ENCODE peak calls at places on chromosomes 16 and 17, in five cellular contexts. C is SK-N-SH, P is H1, L is GM12878, N is HCT116. O is an unnamed sample.

GRCh38 chr17:10195090-10195489 is 3.3 kb downstream of the GAS7 start:
- DNase-seq in C (no peak), L (no peak), P (no peak), N (no peak), O (no peak)

GRCh38 chr17:8954339-8954738 is 11.2 kb downstream of the PIK3R5 start:
- DNase-seq in C (no peak), P (no peak), L (no peak), N (no peak), O (no peak)

GRCh38 chr17:193841-194806 is 12.7 kb upstream of the DOC2B start:
- DNase-seq in L (no peak), C (no peak), P (no peak), N (no peak), O (no peak)

GRCh38 chr17:7977805-7978204 is 24.6 kb upstream of the GUCY2D start:
- DNase-seq in P (no peak), C (no peak), N (no peak), L (no peak), O (no peak)

GRCh38 chr17:34420900-34421299 is 57.9 kb upstream of the CCL1 start:
- DNase-seq in P (no peak), N (no peak), L (no peak), C (no peak), O (no peak)

GRCh38 chr17:43695968-43696865 is 34.5 kb upstream of the MEOX1 start:
- DNase-seq in P (no peak), C (no peak), N (no peak), L (no peak), O (no peak)

GRCh38 chr16:83743720-83744119 is 64.1 kb upstream of the HSBP1 start:
- DNase-seq in L (no peak), N (no peak), P (no peak), C (no peak), O (no peak)

GRCh38 chr16:5015887-5016286 is 17.8 kb downstream of the NAGPA start:
- DNase-seq in P (no peak), L (no peak), C (no peak), N (no peak), O (no peak)

GRCh38 chr17:76471498-76472257 is 4.3 kb downstream of the AANAT start:
- DNase-seq in C (no peak), N (no peak), L (no peak), P (no peak), O (no peak)

GRCh38 chr16:28865722-28866453 is 2.2 kb downstream of the SH2B1 start:
- DNase-seq in N (no peak), P (no peak), C (no peak), L (no peak), O (no peak)

GRCh38 chr16:67454104-67454503 is 23.2 kb downstream of the HSD11B2 start:
- DNase-seq in L (no peak), N (no peak), P (no peak), C (no peak), O (no peak)

GRCh38 chr17:14201087-14201486 is 35.6 kb downstream of the CDRT15 start:
- DNase-seq in C (no peak), L (no peak), N (no peak), P (no peak), O (no peak)

GRCh38 chr17:46842835-46843234 is 8.5 kb upstream of the WNT9B start:
- DNase-seq in C (no peak), L (no peak), N (peak), P (no peak), O (no peak)

GRCh38 chr16:67241008-67241900 is 6.0 kb downstream of the FHOD1 start:
- DNase-seq in C (no peak), N (no peak), P (no peak), L (no peak), O (peak)

GRCh38 chr17:5698959-5699358 is 114.7 kb upstream of the NLRP1 start:
- DNase-seq in L (no peak), P (no peak), C (no peak), N (no peak), O (no peak)

GRCh38 chr17:21275047-21275578 is 9.4 kb upstream of the MAP2K3 start:
- DNase-seq in C (peak), N (no peak), L (no peak), P (no peak), O (no peak)

GRCh38 chr16:14186954-14187306 is 115.8 kb downstream of the MRTFB start:
- DNase-seq in L (no peak), P (no peak), N (no peak), C (no peak), O (no peak)

GRCh38 chr17:17743391-17744112 is 62.3 kb downstream of the RAI1 start:
- DNase-seq in L (no peak), C (peak), N (no peak), P (no peak), O (no peak)

GRCh38 chr17:48567646-48568354 is 10.3 kb downstream of the HOXB4 start:
- DNase-seq in P (no peak), L (no peak), N (no peak), C (no peak), O (no peak)

GRCh38 chr17:28347261-28347891 is 10.0 kb downstream of the POLDIP2 start:
- DNase-seq in L (no peak), N (no peak), C (no peak), P (no peak), O (peak)

GRCh38 chr16:75011634-75012307 is 12.9 kb downstream of the ZNRF1 start:
- DNase-seq in L (peak), C (no peak), P (no peak), N (peak), O (no peak)

GRCh38 chr16:13471036-13471435 is 448.9 kb upstream of the ERCC4 start:
- DNase-seq in P (no peak), L (no peak), N (no peak), C (no peak), O (no peak)

GRCh38 chr16:81558444-81559175 is 114.0 kb downstream of the CMIP start:
- DNase-seq in P (no peak), N (no peak), L (no peak), C (no peak), O (no peak)

GRCh38 chr17:61947367-61948078 is 19.7 kb upstream of the INTS2 start:
- DNase-seq in N (no peak), L (no peak), C (no peak), P (no peak), O (peak)

GRCh38 chr17:17725853-17726720 is 44.8 kb downstream of the RAI1 start:
- DNase-seq in C (peak), L (no peak), N (no peak), P (no peak), O (no peak)

GRCh38 chr16:81528258-81528657 is 83.7 kb downstream of the CMIP start:
- DNase-seq in P (no peak), C (no peak), N (no peak), L (no peak), O (no peak)

GRCh38 chr17:79018045-79018695 is 5.8 kb upstream of the C1QTNF1 start:
- DNase-seq in P (no peak), C (no peak), L (no peak), N (no peak), O (no peak)

GRCh38 chr17:40480501-40481003 is 20.9 kb downstream of the TNS4 start:
- DNase-seq in N (no peak), P (no peak), L (peak), C (no peak), O (no peak)

GRCh38 chr16:48687421-48688038 is 77.5 kb upstream of the N4BP1 start:
- DNase-seq in L (peak), C (peak), N (peak), P (peak), O (peak)

GRCh38 chr17:58398574-58399266 is 18.6 kb downstream of the RNF43 start:
- DNase-seq in N (no peak), C (no peak), L (no peak), P (no peak), O (no peak)

GRCh38 chr16:23074423-23074822 is 74.8 kb downstream of the USP31 start:
- DNase-seq in N (no peak), C (no peak), L (no peak), P (no peak), O (no peak)

GRCh38 chr17:42421479-42422332 is 1.4 kb downstream of the CAVIN1 start:
- DNase-seq in L (no peak), N (no peak), C (peak), P (no peak), O (no peak)

GRCh38 chr17:9531080-9531479 is 44.5 kb downstream of the STX8 start:
- DNase-seq in L (no peak), N (no peak), P (no peak), C (no peak), O (no peak)

GRCh38 chr17:68682913-68683312 is 81.7 kb upstream of the FAM20A start:
- DNase-seq in C (no peak), P (no peak), L (no peak), N (no peak), O (no peak)

GRCh38 chr17:75854111-75854748 is 905 bp downstream of the WBP2 start:
- DNase-seq in L (no peak), P (no peak), C (no peak), N (no peak), O (no peak)

GRCh38 chr17:62995377-62995885 is 29.4 kb downstream of the TANC2 start:
- DNase-seq in L (no peak), N (peak), P (no peak), C (peak), O (peak)

GRCh38 chr17:17385502-17385901 is 82.3 kb downstream of the NT5M start:
- DNase-seq in P (no peak), N (no peak), C (peak), L (no peak), O (no peak)

DNA sequence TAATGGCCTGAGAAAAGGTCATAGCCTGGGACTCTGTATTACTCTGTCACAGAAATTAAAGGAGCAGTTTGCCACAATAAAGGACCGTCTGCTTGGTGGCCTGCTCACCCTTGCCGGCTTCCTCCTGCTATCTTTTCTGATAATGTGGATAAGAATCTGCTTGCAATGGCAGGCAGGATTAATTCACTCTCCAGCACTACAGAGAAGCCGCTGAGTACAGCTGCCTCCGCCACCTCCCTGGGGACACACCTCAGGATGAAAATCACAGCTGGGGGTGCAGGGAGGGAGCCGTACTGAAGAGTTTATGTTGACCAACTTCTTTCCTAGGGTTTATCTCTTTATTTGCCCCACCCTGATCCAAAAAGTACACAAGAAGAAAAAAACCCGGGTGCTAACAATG is 245.9 kb upstream of the RPL38 start:
- DNase-seq in N (no peak), L (no peak), C (peak), P (no peak), O (no peak)
- TF ChIP-seq JUND in N (no peak), L (no peak), C (no peak), P (no peak), O (no peak)

DNA sequence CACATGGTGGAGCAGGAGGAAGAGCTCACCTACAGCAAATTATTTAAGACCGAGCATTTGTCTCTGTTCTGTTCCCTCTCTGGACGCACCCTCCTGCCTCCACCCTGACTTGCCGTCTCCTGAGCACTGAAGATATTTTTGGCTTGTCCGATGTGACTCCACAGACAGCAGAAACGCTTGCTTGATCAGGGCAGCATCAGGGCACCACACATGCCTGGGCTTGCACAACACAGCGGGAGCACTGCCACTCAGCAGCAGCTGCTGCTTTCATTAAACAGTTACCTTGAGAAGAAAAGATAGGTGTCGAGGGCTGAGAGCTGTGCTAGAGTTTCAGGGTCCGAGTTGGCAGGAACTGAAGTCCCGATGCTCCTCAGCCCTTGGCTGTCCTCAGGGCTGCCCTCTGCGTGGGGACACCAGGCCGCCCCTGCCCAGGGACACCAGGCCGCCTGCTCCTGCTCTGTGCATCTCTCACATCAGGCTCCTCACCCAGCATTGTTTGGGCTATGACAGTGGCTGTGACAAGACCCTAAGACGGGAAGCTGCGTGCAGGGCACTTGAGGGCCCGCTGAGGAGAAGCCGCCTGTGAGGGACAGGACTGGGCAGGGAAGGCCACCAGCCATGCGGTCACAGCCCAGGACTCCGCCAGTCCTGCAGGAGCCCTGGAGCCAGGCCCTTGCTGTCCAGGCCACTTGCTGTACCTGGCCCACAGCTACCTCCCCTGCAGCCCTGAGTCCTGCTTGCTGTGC is 21.3 kb upstream of the CDH15 start:
- DNase-seq in C (peak), L (no peak), P (no peak), N (no peak), O (no peak)
- TF ChIP-seq JUND in C (no peak), L (no peak), P (no peak), N (no peak), O (no peak)

GRCh38 chr16:31002252-31002700 is 8.2 kb downstream of the STX1B start:
- DNase-seq in L (no peak), N (no peak), P (no peak), C (no peak), O (peak)
- TF ChIP-seq JUND in L (no peak), N (no peak), P (no peak), C (no peak), O (no peak)

GRCh38 chr16:10500582-10500981 is 79.8 kb downstream of the EMP2 start:
- DNase-seq in P (no peak), N (no peak), C (no peak), L (no peak), O (no peak)

GRCh38 chr16:10497132-10498088 is 83.0 kb downstream of the EMP2 start:
- DNase-seq in N (no peak), C (no peak), L (no peak), P (no peak), O (no peak)

GRCh38 chr16:10502766-10503165 is 77.6 kb downstream of the EMP2 start:
- DNase-seq in P (no peak), L (no peak), N (no peak), C (no peak), O (no peak)

GRCh38 chr16:10504404-10504885 is 76.0 kb downstream of the EMP2 start:
- DNase-seq in P (no peak), C (no peak), N (no peak), L (no peak), O (no peak)

DNA sequence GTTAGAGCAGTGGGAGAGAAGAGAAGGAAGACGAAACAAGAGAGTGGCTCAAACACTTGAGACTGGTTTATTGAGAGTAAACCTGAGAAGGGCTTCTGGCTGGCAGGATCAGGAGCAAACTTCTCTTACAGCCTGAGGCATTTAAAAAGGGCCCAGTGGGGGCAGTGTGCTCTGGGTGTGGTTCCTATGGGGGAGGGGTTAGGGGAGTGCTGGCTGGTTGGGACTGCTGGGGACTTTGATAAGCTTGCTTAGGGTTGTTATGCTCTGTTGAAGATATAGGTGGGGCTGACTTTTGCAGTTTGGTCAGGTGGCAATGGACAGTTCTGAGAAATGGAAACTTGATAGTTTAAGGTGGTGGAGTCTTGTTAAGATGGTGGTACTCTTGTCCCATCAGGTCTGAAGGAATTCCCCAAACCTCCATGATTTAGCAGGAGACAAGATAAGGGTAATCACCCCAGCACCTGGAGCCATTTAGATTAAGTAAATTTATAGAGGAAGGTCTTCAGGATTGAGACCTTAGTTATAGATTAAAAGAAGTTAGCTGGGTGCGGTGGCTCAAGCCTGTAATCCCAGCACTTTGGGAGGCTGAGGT is 79.3 kb downstream of the EMP2 start:
- DNase-seq in P (no peak), C (no peak), N (no peak), L (no peak), O (no peak)
- TF ChIP-seq JUND in P (no peak), C (no peak), N (no peak), L (no peak), O (no peak)

DNA sequence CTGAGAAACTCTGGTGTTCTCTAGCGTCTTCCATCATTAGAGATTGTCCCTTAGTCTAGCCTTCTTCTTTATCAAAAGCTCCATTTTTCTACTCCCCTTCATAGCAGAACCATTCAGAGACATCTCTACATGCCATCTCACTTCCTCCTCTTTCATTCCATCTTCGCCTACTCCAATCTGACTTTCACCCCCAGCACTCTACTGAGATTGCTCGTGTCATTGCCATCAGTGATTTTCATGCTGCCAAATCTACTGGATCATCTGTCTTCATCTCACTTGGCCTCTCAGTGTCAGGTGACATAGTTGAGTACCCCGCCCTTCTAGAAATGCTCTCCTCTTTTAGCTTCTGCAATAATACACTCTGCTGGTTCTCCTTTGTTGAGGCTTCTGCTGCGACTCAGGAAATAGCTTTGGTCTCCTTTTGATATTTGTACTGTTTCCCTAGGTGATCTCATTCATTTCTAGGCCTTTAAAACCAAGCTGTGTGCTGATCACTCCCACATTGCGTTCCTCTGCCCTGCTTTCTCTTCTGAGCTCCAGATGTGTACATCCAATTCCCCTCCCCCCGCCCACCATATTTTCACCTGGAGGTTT is 119.1 kb downstream of the FTO start:
- DNase-seq in P (no peak), C (no peak), L (peak), N (no peak), O (no peak)
- TF ChIP-seq JUND in P (no peak), C (no peak), L (no peak), N (no peak), O (no peak)

GRCh38 chr16:10081201-10081940 is 100.9 kb downstream of the GRIN2A start:
- DNase-seq in C (no peak), N (no peak), P (no peak), L (no peak), O (no peak)
- TF ChIP-seq JUND in C (no peak), N (no peak), P (no peak), L (no peak), O (no peak)

GRCh38 chr16:57266531-57267268 is 17.8 kb downstream of the PLLP start:
- DNase-seq in N (no peak), P (no peak), L (no peak), C (peak), O (no peak)
- TF ChIP-seq JUND in N (no peak), P (no peak), L (no peak), C (no peak), O (no peak)

GRCh38 chr17:73347355-73347754 is 35.6 kb upstream of the CDC42EP4 start:
- DNase-seq in P (no peak), N (no peak), C (no peak), L (no peak), O (no peak)
- TF ChIP-seq JUND in P (no peak), N (no peak), C (no peak), L (no peak), O (no peak)

GRCh38 chr16:72876221-72876620 is 171.7 kb downstream of the ZFHX3 start:
- DNase-seq in L (peak), N (no peak), C (no peak), P (no peak), O (no peak)
- TF ChIP-seq JUND in L (no peak), N (no peak), C (no peak), P (no peak), O (no peak)